ENCODE peak calls at places on chromosomes 12 and 14, in four cellular contexts. B, X, O and L are unnamed samples.

GRCh38 chr14:93800038-93800937 is 12.0 kb upstream of the PRIMA1 start:
- DNase-seq in B (no peak), X (peak; percentile 65), O (no peak), L (no peak)

GRCh38 chr14:89408907-89409675 is 7.9 kb downstream of the FOXN3 start:
- DNase-seq in B (no peak), X (no peak), O (no peak), L (no peak)

GRCh38 chr12:6552140-6552551 is 3.7 kb downstream of the IFFO1 start:
- DNase-seq in B (no peak), X (no peak), O (no peak), L (no peak)

GRCh38 chr12:61993734-61994345 is 266.4 kb upstream of the USP15 start:
- DNase-seq in B (peak; percentile 9), X (peak; percentile 14), O (no peak), L (no peak)

GRCh38 chr14:68695326-68695768 is 97.5 kb downstream of the ZFP36L1 start:
- DNase-seq in B (no peak), X (peak; percentile 43), O (peak; percentile 80), L (no peak)

GRCh38 chr12:121857322-121858246 is 1.1 kb downstream of the HPD start:
- DNase-seq in B (no peak), X (peak; percentile 87), O (no peak), L (no peak)

GRCh38 chr14:104224516-104225281 is 86.3 kb downstream of the KIF26A start:
- DNase-seq in B (peak; percentile 38), X (no peak), O (no peak), L (peak; percentile 77)

GRCh38 chr12:110370732-110371141 is 32.8 kb downstream of the ANAPC7 start:
- DNase-seq in B (no peak), X (no peak), O (no peak), L (no peak)

GRCh38 chr14:90678420-90678819 is 137.8 kb downstream of the TTC7B start:
- DNase-seq in B (no peak), X (no peak), O (no peak), L (no peak)

GRCh38 chr12:50060120-50060468 is 2.7 kb downstream of the ASIC1 start:
- DNase-seq in B (no peak), X (no peak), O (no peak), L (no peak)

GRCh38 chr12:106276032-106276728 is 26.4 kb upstream of the TCP11L2 start:
- DNase-seq in B (no peak), X (no peak), O (peak; percentile 65), L (no peak)

GRCh38 chr14:78005325-78005724 is 164.8 kb upstream of the NRXN3 start:
- DNase-seq in B (peak; percentile 32), X (no peak), O (peak; percentile 51), L (no peak)

GRCh38 chr12:49932746-49933145 is 17.8 kb upstream of the AQP2 start:
- DNase-seq in B (no peak), X (no peak), O (no peak), L (no peak)

GRCh38 chr14:39755269-39755878 is 323.1 kb upstream of the FBXO33 start:
- DNase-seq in B (no peak), X (no peak), O (no peak), L (no peak)

GRCh38 chr14:68374682-68375081 is 418.2 kb downstream of the ZFP36L1 start:
- DNase-seq in B (no peak), X (no peak), O (no peak), L (no peak)

GRCh38 chr14:60845523-60845922 is 111.0 kb downstream of the MNAT1 start:
- DNase-seq in B (no peak), X (no peak), O (peak; percentile 28), L (no peak)
- TF ChIP-seq ETV6 in B (no peak), X (no peak), O (no peak), L (no peak)

GRCh38 chr12:87509233-87509820 is 519.9 kb downstream of the C12orf50 start:
- DNase-seq in B (no peak), X (no peak), O (no peak), L (no peak)
- TF ChIP-seq ETV6 in B (no peak), X (no peak), O (no peak), L (no peak)

GRCh38 chr12:54220092-54220557 is 31.3 kb upstream of the SMUG1 start:
- DNase-seq in B (peak; percentile 77), X (peak; percentile 45), O (no peak), L (peak; percentile 86)

GRCh38 chr12:54225666-54226065 is 36.9 kb upstream of the SMUG1 start:
- DNase-seq in B (no peak), X (no peak), O (no peak), L (no peak)

GRCh38 chr12:54220567-54220966 is 31.8 kb upstream of the SMUG1 start:
- DNase-seq in B (no peak), X (no peak), O (no peak), L (no peak)

GRCh38 chr12:54221402-54221984 is 32.7 kb upstream of the SMUG1 start:
- DNase-seq in B (no peak), X (no peak), O (no peak), L (no peak)

GRCh38 chr12:54222609-54223008 is 33.8 kb upstream of the SMUG1 start:
- DNase-seq in B (no peak), X (no peak), O (no peak), L (no peak)
- TF ChIP-seq ETV6 in B (no peak), X (no peak), O (no peak), L (no peak)

DNA sequence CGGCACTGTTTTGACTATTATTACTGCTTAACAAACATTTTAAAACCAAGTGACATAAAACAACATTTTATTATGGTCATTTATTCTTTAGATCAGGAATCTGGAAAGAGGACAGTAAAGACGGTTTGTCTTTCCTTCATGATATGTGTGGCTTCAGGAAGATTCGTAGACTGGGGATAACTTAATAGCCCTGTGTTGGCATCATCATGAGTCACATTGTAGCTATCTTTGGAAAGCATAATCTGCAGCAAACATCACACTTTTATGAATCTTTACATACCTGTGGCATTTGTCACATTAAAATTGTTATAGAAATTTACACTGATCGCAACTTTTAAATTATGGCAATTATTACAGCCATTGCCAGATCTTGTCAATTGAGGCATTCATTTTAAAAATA is 397.2 kb downstream of the NOVA1 start:
- DNase-seq in B (no peak), X (no peak), O (no peak), L (no peak)
- TF ChIP-seq ETV6 in B (no peak), X (no peak), O (no peak), L (no peak)